ENCODE peak calls at places on chromosome 2, in seven cellular contexts. One of them, this sample, is unnamed. For H3K36me3, the result is how much of the 10 kb centered on the place peaks cover.

GRCh38 chr2:112916145-112916571 is 5.2 kb downstream of the IL37 start:
- DNase-seq in breast epithelium: no peak
- DNase-seq in sigmoid colon: no peak
- DNase-seq in upper lobe of left lung: no peak
- DNase-seq in Peyer's patch: no peak
- DNase-seq in HepG2: no peak
- DNase-seq in IMR-90: no peak
- DNase-seq in this sample: no peak

GRCh38 chr2:64943387-64944150 is 45.6 kb upstream of the SLC1A4 start:
- DNase-seq in breast epithelium: peak
- DNase-seq in sigmoid colon: peak
- DNase-seq in upper lobe of left lung: peak
- DNase-seq in Peyer's patch: no peak
- DNase-seq in HepG2: peak
- DNase-seq in IMR-90: peak
- DNase-seq in this sample: no peak

GRCh38 chr2:24162494-24162893 is 12.4 kb upstream of the FAM228A start:
- DNase-seq in breast epithelium: no peak
- DNase-seq in sigmoid colon: no peak
- DNase-seq in upper lobe of left lung: no peak
- DNase-seq in Peyer's patch: no peak
- DNase-seq in HepG2: no peak
- DNase-seq in IMR-90: no peak
- DNase-seq in this sample: no peak

GRCh38 chr2:115880558-115880957 is 1438.1 kb downstream of the DPP10 start:
- DNase-seq in breast epithelium: no peak
- DNase-seq in sigmoid colon: no peak
- DNase-seq in upper lobe of left lung: no peak
- DNase-seq in Peyer's patch: no peak
- DNase-seq in HepG2: no peak
- DNase-seq in IMR-90: no peak
- DNase-seq in this sample: no peak

GRCh38 chr2:147025611-147026010 is 819.2 kb upstream of the ACVR2A start:
- DNase-seq in breast epithelium: no peak
- DNase-seq in sigmoid colon: no peak
- DNase-seq in upper lobe of left lung: no peak
- DNase-seq in Peyer's patch: no peak
- DNase-seq in HepG2: no peak
- DNase-seq in IMR-90: no peak
- DNase-seq in this sample: no peak

GRCh38 chr2:177204417-177204816 is 8.2 kb upstream of the HNRNPA3 start:
- DNase-seq in breast epithelium: no peak
- DNase-seq in sigmoid colon: no peak
- DNase-seq in upper lobe of left lung: no peak
- DNase-seq in Peyer's patch: no peak
- DNase-seq in HepG2: no peak
- DNase-seq in IMR-90: no peak
- DNase-seq in this sample: no peak

GRCh38 chr2:161307676-161308075 is 549 bp upstream of the PSMD14 start:
- DNase-seq in breast epithelium: no peak
- DNase-seq in sigmoid colon: no peak
- DNase-seq in upper lobe of left lung: no peak
- DNase-seq in Peyer's patch: no peak
- DNase-seq in HepG2: no peak
- DNase-seq in IMR-90: no peak
- DNase-seq in this sample: no peak

GRCh38 chr2:95267458-95268207 is 6.6 kb upstream of the PROM2 start:
- DNase-seq in breast epithelium: no peak
- DNase-seq in sigmoid colon: no peak
- DNase-seq in upper lobe of left lung: no peak
- DNase-seq in Peyer's patch: peak
- DNase-seq in HepG2: no peak
- DNase-seq in IMR-90: peak
- DNase-seq in this sample: no peak

GRCh38 chr2:165874445-165875039 is 79.0 kb downstream of the TTC21B start:
- DNase-seq in breast epithelium: no peak
- DNase-seq in sigmoid colon: no peak
- DNase-seq in upper lobe of left lung: no peak
- DNase-seq in Peyer's patch: no peak
- DNase-seq in HepG2: peak
- DNase-seq in IMR-90: peak
- DNase-seq in this sample: no peak

GRCh38 chr2:99988567-99988966 is 153.8 kb downstream of the AFF3 start:
- DNase-seq in breast epithelium: no peak
- DNase-seq in sigmoid colon: no peak
- DNase-seq in upper lobe of left lung: no peak
- DNase-seq in Peyer's patch: no peak
- DNase-seq in HepG2: no peak
- DNase-seq in IMR-90: no peak
- DNase-seq in this sample: no peak

GRCh38 chr2:202090530-202090929 is 17.5 kb downstream of the KIAA2012 start:
- DNase-seq in breast epithelium: no peak
- DNase-seq in sigmoid colon: peak
- DNase-seq in upper lobe of left lung: peak
- DNase-seq in Peyer's patch: no peak
- DNase-seq in HepG2: no peak
- DNase-seq in IMR-90: no peak
- DNase-seq in this sample: no peak

GRCh38 chr2:27041708-27042107 is 8.9 kb downstream of the TMEM214 start:
- DNase-seq in breast epithelium: no peak
- DNase-seq in sigmoid colon: no peak
- DNase-seq in upper lobe of left lung: no peak
- DNase-seq in Peyer's patch: no peak
- DNase-seq in HepG2: no peak
- DNase-seq in IMR-90: no peak
- DNase-seq in this sample: no peak

GRCh38 chr2:101160454-101160853 is 9.3 kb upstream of the TBC1D8 start:
- DNase-seq in breast epithelium: no peak
- DNase-seq in sigmoid colon: no peak
- DNase-seq in upper lobe of left lung: no peak
- DNase-seq in Peyer's patch: no peak
- DNase-seq in HepG2: no peak
- DNase-seq in IMR-90: peak
- DNase-seq in this sample: no peak

GRCh38 chr2:75707901-75708300 is 2.8 kb downstream of the GCFC2 start:
- DNase-seq in breast epithelium: no peak
- DNase-seq in sigmoid colon: no peak
- DNase-seq in upper lobe of left lung: no peak
- DNase-seq in Peyer's patch: no peak
- DNase-seq in HepG2: no peak
- DNase-seq in IMR-90: peak
- DNase-seq in this sample: no peak

GRCh38 chr2:107197601-107198000 is 311.6 kb upstream of the ST6GAL2 start:
- DNase-seq in breast epithelium: no peak
- DNase-seq in sigmoid colon: no peak
- DNase-seq in upper lobe of left lung: no peak
- DNase-seq in Peyer's patch: no peak
- DNase-seq in HepG2: no peak
- DNase-seq in IMR-90: no peak
- DNase-seq in this sample: no peak

GRCh38 chr2:164840930-164841718 is 499 bp downstream of the COBLL1 start:
- DNase-seq in breast epithelium: peak
- DNase-seq in sigmoid colon: peak
- DNase-seq in upper lobe of left lung: peak
- DNase-seq in Peyer's patch: peak
- DNase-seq in HepG2: peak
- DNase-seq in IMR-90: peak
- DNase-seq in this sample: no peak
- TF ChIP-seq POLR2A in breast epithelium: no peak
- TF ChIP-seq POLR2A in sigmoid colon: no peak
- TF ChIP-seq POLR2A in upper lobe of left lung: no peak
- TF ChIP-seq POLR2A in Peyer's patch: peak
- TF ChIP-seq POLR2A in HepG2: peak
- TF ChIP-seq POLR2A in IMR-90: no peak
- TF ChIP-seq POLR2A in this sample: peak

DNA sequence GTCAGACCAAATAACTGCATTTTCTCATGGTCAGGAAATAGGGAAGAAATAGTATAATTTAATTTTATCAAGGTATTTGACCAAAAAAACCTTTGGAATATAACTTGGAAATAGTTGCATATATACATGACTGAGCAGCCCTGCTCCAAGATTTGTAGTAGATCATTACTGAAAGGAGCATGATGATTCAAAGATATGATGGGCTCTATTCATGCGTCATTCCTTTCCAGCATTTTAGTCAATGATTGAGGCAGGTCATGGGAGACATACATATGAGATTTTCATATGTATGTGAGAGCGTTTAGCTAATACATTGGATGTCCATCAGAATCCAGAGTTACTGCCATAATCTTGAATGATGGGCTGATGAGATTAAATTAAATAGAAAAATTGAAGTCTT is 74.5 kb downstream of the CAB39 start:
- DNase-seq in breast epithelium: no peak
- DNase-seq in sigmoid colon: no peak
- DNase-seq in upper lobe of left lung: no peak
- DNase-seq in Peyer's patch: no peak
- DNase-seq in HepG2: no peak
- DNase-seq in IMR-90: no peak
- DNase-seq in this sample: no peak
- H3K36me3 ChIP-seq in breast epithelium: under half
- H3K36me3 ChIP-seq in sigmoid colon: under half
- H3K36me3 ChIP-seq in upper lobe of left lung: under half
- H3K36me3 ChIP-seq in Peyer's patch: under half
- H3K36me3 ChIP-seq in HepG2: under half
- H3K36me3 ChIP-seq in IMR-90: under half
- H3K36me3 ChIP-seq in this sample: half or more

GRCh38 chr2:130391058-130391871 is 35.4 kb downstream of the PTPN18 start:
- DNase-seq in breast epithelium: peak
- DNase-seq in sigmoid colon: peak
- DNase-seq in upper lobe of left lung: peak
- DNase-seq in Peyer's patch: peak
- DNase-seq in HepG2: peak
- DNase-seq in IMR-90: peak
- DNase-seq in this sample: peak
- TF ChIP-seq POLR2A in breast epithelium: peak
- TF ChIP-seq POLR2A in sigmoid colon: peak
- TF ChIP-seq POLR2A in upper lobe of left lung: peak
- TF ChIP-seq POLR2A in Peyer's patch: peak
- TF ChIP-seq POLR2A in HepG2: peak
- TF ChIP-seq POLR2A in IMR-90: peak
- TF ChIP-seq POLR2A in this sample: no peak

GRCh38 chr2:38750793-38751042 is 443 bp downstream of the SRSF7 start:
- DNase-seq in breast epithelium: peak
- DNase-seq in sigmoid colon: peak
- DNase-seq in upper lobe of left lung: peak
- DNase-seq in Peyer's patch: peak
- DNase-seq in HepG2: no peak
- DNase-seq in IMR-90: no peak
- DNase-seq in this sample: peak

GRCh38 chr2:38751847-38752410 is 768 bp upstream of the SRSF7 start:
- DNase-seq in breast epithelium: no peak
- DNase-seq in sigmoid colon: no peak
- DNase-seq in upper lobe of left lung: no peak
- DNase-seq in Peyer's patch: no peak
- DNase-seq in HepG2: peak
- DNase-seq in IMR-90: peak
- DNase-seq in this sample: no peak

GRCh38 chr2:38748857-38749804 is 2.0 kb downstream of the SRSF7 start:
- DNase-seq in breast epithelium: no peak
- DNase-seq in sigmoid colon: no peak
- DNase-seq in upper lobe of left lung: no peak
- DNase-seq in Peyer's patch: no peak
- DNase-seq in HepG2: no peak
- DNase-seq in IMR-90: no peak
- DNase-seq in this sample: no peak

GRCh38 chr2:38751043-38751846 is at the start of gene SRSF7:
- DNase-seq in breast epithelium: peak
- DNase-seq in sigmoid colon: peak
- DNase-seq in upper lobe of left lung: peak
- DNase-seq in Peyer's patch: peak
- DNase-seq in HepG2: peak
- DNase-seq in IMR-90: peak
- DNase-seq in this sample: peak

GRCh38 chr2:38750011-38750792 is 959 bp downstream of the SRSF7 start:
- DNase-seq in breast epithelium: peak
- DNase-seq in sigmoid colon: peak
- DNase-seq in upper lobe of left lung: peak
- DNase-seq in Peyer's patch: peak
- DNase-seq in HepG2: no peak
- DNase-seq in IMR-90: peak
- DNase-seq in this sample: peak
- H3K36me3 ChIP-seq in breast epithelium: under half
- H3K36me3 ChIP-seq in sigmoid colon: under half
- H3K36me3 ChIP-seq in upper lobe of left lung: under half
- H3K36me3 ChIP-seq in Peyer's patch: under half
- H3K36me3 ChIP-seq in HepG2: under half
- H3K36me3 ChIP-seq in IMR-90: under half
- H3K36me3 ChIP-seq in this sample: under half

GRCh38 chr2:236572482-236572881 is 2.9 kb downstream of the ACKR3 start:
- DNase-seq in breast epithelium: no peak
- DNase-seq in sigmoid colon: peak
- DNase-seq in upper lobe of left lung: no peak
- DNase-seq in Peyer's patch: no peak
- DNase-seq in HepG2: no peak
- DNase-seq in IMR-90: no peak
- DNase-seq in this sample: no peak
- TF ChIP-seq POLR2A in breast epithelium: no peak
- TF ChIP-seq POLR2A in sigmoid colon: no peak
- TF ChIP-seq POLR2A in upper lobe of left lung: no peak
- TF ChIP-seq POLR2A in Peyer's patch: no peak
- TF ChIP-seq POLR2A in HepG2: no peak
- TF ChIP-seq POLR2A in IMR-90: no peak
- TF ChIP-seq POLR2A in this sample: peak

DNA sequence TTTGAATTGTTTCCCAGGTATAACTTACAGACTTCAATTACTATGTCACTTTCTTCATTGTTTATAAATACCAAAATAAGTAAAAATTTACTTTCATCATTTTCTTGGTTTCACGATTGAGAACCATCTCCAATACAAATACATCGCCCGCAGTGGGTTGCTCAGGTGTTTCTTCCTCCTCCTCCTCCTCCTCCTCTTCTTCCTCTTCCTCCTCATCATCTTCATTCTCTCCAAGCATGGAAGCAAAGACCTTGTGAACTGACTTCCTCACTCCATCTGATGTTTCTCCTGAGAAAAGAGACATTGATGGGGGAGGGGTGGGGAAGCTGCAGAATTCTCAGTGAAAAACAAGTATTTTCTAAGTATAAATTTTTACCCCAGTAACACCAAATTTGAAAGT is 6.6 kb downstream of the GTF3C3 start:
- DNase-seq in breast epithelium: no peak
- DNase-seq in sigmoid colon: no peak
- DNase-seq in upper lobe of left lung: no peak
- DNase-seq in Peyer's patch: no peak
- DNase-seq in HepG2: no peak
- DNase-seq in IMR-90: no peak
- DNase-seq in this sample: no peak
- H3K36me3 ChIP-seq in breast epithelium: under half
- H3K36me3 ChIP-seq in sigmoid colon: under half
- H3K36me3 ChIP-seq in upper lobe of left lung: under half
- H3K36me3 ChIP-seq in Peyer's patch: under half
- H3K36me3 ChIP-seq in HepG2: half or more
- H3K36me3 ChIP-seq in IMR-90: under half
- H3K36me3 ChIP-seq in this sample: under half

DNA sequence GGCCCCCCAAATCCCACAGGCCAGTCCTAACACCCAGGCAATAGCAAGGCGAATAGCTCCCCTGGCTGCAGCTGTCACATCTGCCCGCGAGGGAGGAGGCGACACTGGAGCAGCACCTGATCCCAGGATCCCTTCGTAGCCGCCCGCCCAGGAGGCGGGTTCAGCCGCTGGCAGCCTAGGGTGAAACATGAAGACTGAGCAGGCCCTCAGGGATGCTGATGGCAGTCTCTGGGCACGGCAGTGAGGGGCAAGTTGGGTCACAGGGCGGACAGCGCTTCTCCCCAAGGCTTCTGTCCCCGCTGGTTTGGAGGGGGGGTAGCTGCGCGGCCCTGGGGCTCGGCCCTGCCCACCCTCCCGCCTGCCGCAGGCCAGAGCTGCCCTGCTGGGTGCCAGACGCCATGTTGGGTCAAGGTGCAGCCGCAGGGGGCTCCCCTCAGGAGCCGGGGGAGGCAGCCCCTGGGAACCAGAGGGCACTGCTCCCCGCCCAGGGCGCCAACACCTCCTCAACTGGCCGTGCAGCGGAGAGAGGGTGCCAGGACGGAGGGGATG is 1.9 kb downstream of the DNMT3A start:
- DNase-seq in breast epithelium: no peak
- DNase-seq in sigmoid colon: peak
- DNase-seq in upper lobe of left lung: peak
- DNase-seq in Peyer's patch: peak
- DNase-seq in HepG2: peak
- DNase-seq in IMR-90: no peak
- DNase-seq in this sample: peak
- TF ChIP-seq POLR2A in breast epithelium: no peak
- TF ChIP-seq POLR2A in sigmoid colon: no peak
- TF ChIP-seq POLR2A in upper lobe of left lung: no peak
- TF ChIP-seq POLR2A in Peyer's patch: no peak
- TF ChIP-seq POLR2A in HepG2: peak
- TF ChIP-seq POLR2A in IMR-90: no peak
- TF ChIP-seq POLR2A in this sample: no peak